ENCODE peak calls at places on chromosomes 5 and 9, in ten cellular contexts. E is suprapubic skin; V is stimulated activated CD4-positive, alpha-beta T cell treated with anti-CD3 and anti-CD28 coated beads, TNF-alpha, amount 100 ng/mL, for 4 hours; K is Ammon's horn; T is ascending aorta; R is T1000; X is ACHN; M is HFF-Myc; Q is AG10803; N is NCI-H1092. L is an unnamed sample.
A peak's percentile ranks its signal among the peaks of the same experiment; 100 is the strongest.

GRCh38 chr5:31640024-31640423 is 1.1 kb downstream of the PDZD2 start:
- DNase-seq in V (no peak), Q (no peak), R (no peak), M (no peak), X (no peak), T (no peak), N (no peak), K (no peak), E (no peak), L (no peak)

GRCh38 chr5:44252545-44252944 is 136.7 kb downstream of the FGF10 start:
- DNase-seq in E (no peak), K (no peak), X (no peak), M (no peak), Q (no peak), V (no peak), R (no peak), T (no peak), N (no peak), L (no peak)

GRCh38 chr9:105887679-105888078 is 193.3 kb downstream of the TMEM38B start:
- DNase-seq in T (no peak), K (no peak), N (no peak), R (no peak), Q (no peak), X (no peak), E (no peak), V (no peak), M (no peak), L (no peak)

GRCh38 chr5:92518318-92518913 is 1062.6 kb downstream of the NR2F1-AS1 start:
- DNase-seq in K (no peak), N (no peak), V (no peak), M (peak; percentile 44), E (no peak), R (no peak), X (peak; percentile 31), Q (peak; percentile 38), T (no peak), L (peak; percentile 11)

GRCh38 chr5:171367424-171368370 is 20.0 kb upstream of the NPM1 start:
- DNase-seq in E (no peak), T (no peak), K (no peak), V (no peak), M (no peak), N (no peak), R (no peak), Q (peak; percentile 64), X (peak; percentile 93), L (no peak)

GRCh38 chr5:16411741-16412455 is 53.7 kb downstream of the ZNF622 start:
- DNase-seq in X (no peak), Q (peak; percentile 74), K (no peak), E (no peak), R (no peak), N (no peak), M (no peak), V (no peak), T (no peak), L (no peak)

GRCh38 chr5:136005371-136005770 is 23.4 kb upstream of the TGFBI start:
- DNase-seq in R (no peak), E (no peak), V (no peak), M (no peak), K (no peak), Q (no peak), X (no peak), T (no peak), N (no peak), L (no peak)

GRCh38 chr9:133253268-133253667 is 21.7 kb downstream of the ABO start:
- DNase-seq in R (no peak), Q (no peak), N (no peak), T (no peak), V (no peak), K (no peak), M (no peak), E (no peak), X (no peak), L (no peak)

GRCh38 chr9:137893670-137894069 is 16.1 kb downstream of the CACNA1B start:
- DNase-seq in X (no peak), R (no peak), N (no peak), V (no peak), Q (no peak), K (no peak), M (no peak), T (no peak), E (no peak), L (no peak)

GRCh38 chr9:3525088-3525835 is 539 bp downstream of the RFX3 start:
- DNase-seq in R (no peak), X (no peak), N (peak; percentile 51), E (no peak), Q (no peak), V (no peak), T (no peak), M (no peak), K (no peak), L (peak; percentile 56)

GRCh38 chr5:83048277-83048676 is 28.9 kb downstream of the TMEM167A start:
- DNase-seq in Q (no peak), T (no peak), M (no peak), V (no peak), E (no peak), N (no peak), K (no peak), X (no peak), R (no peak), L (no peak)

GRCh38 chr9:101536938-101537337 is 3.3 kb downstream of the RNF20 start:
- DNase-seq in N (no peak), E (no peak), T (no peak), V (no peak), Q (peak; percentile 15), M (no peak), R (no peak), X (peak; percentile 25), K (no peak), L (no peak)

GRCh38 chr5:174159327-174160247 is 114.1 kb downstream of the NSG2 start:
- DNase-seq in E (no peak), Q (peak; percentile 63), M (peak; percentile 26), V (no peak), K (no peak), R (no peak), T (no peak), N (no peak), X (no peak), L (no peak)

GRCh38 chr9:73200694-73201432 is 49.2 kb downstream of the ANXA1 start:
- DNase-seq in M (no peak), R (no peak), E (no peak), Q (peak; percentile 35), K (peak; percentile 14), X (peak; percentile 56), V (no peak), N (peak; percentile 49), T (no peak), L (peak; percentile 41)

GRCh38 chr9:112378441-112379176 is 1.3 kb upstream of the HSDL2 start:
- DNase-seq in K (no peak), N (no peak), Q (no peak), M (no peak), E (no peak), R (no peak), X (peak; percentile 12), V (no peak), T (no peak), L (no peak)

GRCh38 chr9:76593011-76593347 is 134.0 kb downstream of the GCNT1 start:
- DNase-seq in E (no peak), X (no peak), N (no peak), Q (no peak), T (no peak), M (no peak), R (no peak), V (no peak), K (no peak), L (no peak)

GRCh38 chr9:116687074-116687761 is at the start of gene TRIM32:
- DNase-seq in X (peak; percentile 88), M (peak; percentile 51), V (peak; percentile 89), K (peak; percentile 92), N (peak; percentile 89), Q (peak; percentile 87), T (peak; percentile 59), R (peak; percentile 83), E (peak; percentile 94), L (peak; percentile 89)

GRCh38 chr5:16544607-16545374 is 72.0 kb downstream of the RETREG1 start:
- DNase-seq in T (no peak), Q (peak; percentile 25), V (no peak), X (no peak), E (no peak), M (no peak), N (no peak), R (no peak), K (no peak), L (no peak)

GRCh38 chr9:128910906-128911305 is 9.9 kb upstream of the PHYHD1 start:
- DNase-seq in V (no peak), Q (no peak), M (no peak), X (no peak), N (no peak), K (no peak), T (no peak), R (no peak), E (no peak), L (no peak)

GRCh38 chr9:91187965-91188344 is 173.8 kb downstream of the AUH start:
- DNase-seq in Q (peak; percentile 88), T (no peak), E (peak; percentile 62), X (no peak), V (no peak), M (no peak), N (no peak), R (no peak), K (no peak), L (no peak)

GRCh38 chr9:21392270-21392669 is 7.1 kb upstream of the IFNA2 start:
- DNase-seq in T (no peak), K (no peak), V (no peak), Q (no peak), E (no peak), N (no peak), R (no peak), M (peak; percentile 2), X (no peak), L (no peak)

GRCh38 chr9:89498845-89499480 is 1.1 kb upstream of the SEMA4D start:
- DNase-seq in E (no peak), Q (no peak), N (no peak), T (no peak), V (no peak), R (no peak), X (no peak), M (no peak), K (no peak), L (no peak)

GRCh38 chr5:120873083-120873482 is 409.0 kb downstream of the PRR16 start:
- DNase-seq in K (no peak), R (no peak), T (no peak), X (no peak), E (no peak), N (no peak), M (no peak), Q (peak; percentile 25), V (no peak), L (no peak)

GRCh38 chr5:2387224-2388004 is 364.1 kb downstream of the IRX2 start:
- DNase-seq in T (no peak), V (no peak), Q (no peak), N (no peak), R (no peak), E (no peak), K (no peak), M (no peak), X (no peak), L (peak; percentile 56)

GRCh38 chr5:77812926-77813589 is 36.9 kb upstream of the TBCA start:
- DNase-seq in T (no peak), Q (no peak), R (no peak), V (no peak), N (no peak), M (no peak), K (no peak), X (no peak), E (no peak), L (no peak)

GRCh38 chr5:77871946-77872345 is 95.8 kb upstream of the TBCA start:
- DNase-seq in Q (no peak), V (no peak), E (no peak), K (no peak), N (no peak), T (no peak), R (no peak), M (no peak), X (no peak), L (no peak)